ENCODE peak calls at places on chromosome 21, in nine cellular contexts. K, W, P, I, Y, C, N, X and B are unnamed samples.

GRCh38 chr21:25334046-25334730 is 273.1 kb downstream of the MRPL39 start:
- DNase-seq in C (no peak), K (no peak), I (no peak), Y (no peak), X (no peak), P (no peak), W (no peak), N (no peak), B (no peak)

GRCh38 chr21:16509466-16509865 is 779.7 kb downstream of the USP25 start:
- DNase-seq in N (no peak), K (no peak), I (no peak), Y (no peak), C (no peak), P (no peak), W (no peak), X (no peak), B (no peak)

GRCh38 chr21:17925000-17925610 is 105.9 kb upstream of the C21orf91 start:
- DNase-seq in I (peak; percentile 6), K (no peak), X (peak; percentile 47), C (peak; percentile 58), N (peak; percentile 71), W (peak; percentile 73), P (peak; percentile 76), Y (peak; percentile 61), B (peak; percentile 70)

GRCh38 chr21:27713159-27714109 is 746.5 kb upstream of the ADAMTS5 start:
- DNase-seq in N (no peak), X (no peak), Y (no peak), I (no peak), P (no peak), W (no peak), K (no peak), C (no peak), B (no peak)

GRCh38 chr21:38822754-38823374 is 17.1 kb downstream of the ETS2 start:
- DNase-seq in P (no peak), W (no peak), Y (no peak), K (no peak), I (no peak), N (no peak), C (no peak), X (no peak), B (no peak)

GRCh38 chr21:24729568-24729967 is 877.7 kb downstream of the MRPL39 start:
- DNase-seq in P (no peak), Y (no peak), I (no peak), X (no peak), N (no peak), K (no peak), C (no peak), W (no peak), B (no peak)

GRCh38 chr21:17921579-17922530 is 102.7 kb upstream of the C21orf91 start:
- DNase-seq in I (peak; percentile 33), P (no peak), X (peak; percentile 34), C (no peak), Y (no peak), K (no peak), W (no peak), N (peak; percentile 87), B (no peak)

GRCh38 chr21:27425574-27425973 is 458.7 kb upstream of the ADAMTS5 start:
- DNase-seq in N (peak; percentile 40), Y (no peak), P (no peak), C (no peak), X (no peak), I (peak; percentile 8), W (no peak), K (no peak), B (no peak)

GRCh38 chr21:39503138-39503762 is 51.5 kb downstream of the SH3BGR start:
- DNase-seq in I (no peak), Y (peak; percentile 14), C (no peak), K (no peak), W (no peak), X (no peak), P (no peak), N (no peak), B (no peak)

GRCh38 chr21:44982558-44983244 is 42.9 kb downstream of the SLX9 start:
- DNase-seq in P (no peak), I (no peak), X (peak; percentile 92), C (no peak), Y (no peak), N (peak; percentile 88), K (peak; percentile 46), W (no peak), B (no peak)
- TF ChIP-seq CTCF in P (no peak), I (no peak), X (no peak), C (no peak), Y (no peak), N (no peak), K (no peak), W (no peak), B (no peak)

GRCh38 chr21:36705679-36706481 is 7.0 kb downstream of the SIM2 start:
- DNase-seq in C (peak; percentile 30), N (no peak), W (no peak), I (no peak), Y (peak; percentile 48), K (no peak), X (no peak), P (no peak), B (peak; percentile 34)
- TF ChIP-seq CTCF in C (no peak), N (no peak), W (peak; percentile 23), I (no peak), Y (peak; percentile 32), K (no peak), X (peak; percentile 41), P (no peak), B (peak; percentile 13)

GRCh38 chr21:42676799-42677198 is 23.4 kb downstream of the PDE9A start:
- DNase-seq in W (no peak), I (no peak), P (no peak), Y (no peak), C (no peak), N (no peak), X (no peak), K (no peak), B (no peak)

GRCh38 chr21:42673633-42674328 is 20.4 kb downstream of the PDE9A start:
- DNase-seq in W (no peak), Y (no peak), N (no peak), P (no peak), K (no peak), X (no peak), I (no peak), C (no peak), B (no peak)

GRCh38 chr21:42672699-42673458 is 19.5 kb downstream of the PDE9A start:
- DNase-seq in I (no peak), X (peak; percentile 39), P (no peak), C (peak; percentile 73), K (no peak), Y (peak; percentile 70), W (no peak), N (peak; percentile 80), B (no peak)

GRCh38 chr21:42675403-42675802 is 22.0 kb downstream of the PDE9A start:
- DNase-seq in W (no peak), I (no peak), P (no peak), C (no peak), X (no peak), Y (no peak), N (no peak), K (no peak), B (no peak)

GRCh38 chr21:42674351-42674940 is 21.0 kb downstream of the PDE9A start:
- DNase-seq in P (no peak), W (no peak), N (peak; percentile 21), I (no peak), C (no peak), K (peak; percentile 75), Y (peak; percentile 96), X (no peak), B (no peak)
- TF ChIP-seq CTCF in P (no peak), W (no peak), N (no peak), I (no peak), C (no peak), K (no peak), Y (no peak), X (no peak), B (no peak)

GRCh38 chr21:22575165-22575584 is 1577.0 kb downstream of the NCAM2 start:
- DNase-seq in Y (peak; percentile 50), N (peak; percentile 0), C (no peak), K (no peak), I (no peak), P (peak; percentile 62), X (no peak), W (peak; percentile 48), B (no peak)
- TF ChIP-seq CTCF in Y (peak; percentile 52), N (peak; percentile 4), C (peak; percentile 26), K (peak; percentile 49), I (no peak), P (peak; percentile 73), X (peak; percentile 21), W (peak; percentile 45), B (no peak)

DNA sequence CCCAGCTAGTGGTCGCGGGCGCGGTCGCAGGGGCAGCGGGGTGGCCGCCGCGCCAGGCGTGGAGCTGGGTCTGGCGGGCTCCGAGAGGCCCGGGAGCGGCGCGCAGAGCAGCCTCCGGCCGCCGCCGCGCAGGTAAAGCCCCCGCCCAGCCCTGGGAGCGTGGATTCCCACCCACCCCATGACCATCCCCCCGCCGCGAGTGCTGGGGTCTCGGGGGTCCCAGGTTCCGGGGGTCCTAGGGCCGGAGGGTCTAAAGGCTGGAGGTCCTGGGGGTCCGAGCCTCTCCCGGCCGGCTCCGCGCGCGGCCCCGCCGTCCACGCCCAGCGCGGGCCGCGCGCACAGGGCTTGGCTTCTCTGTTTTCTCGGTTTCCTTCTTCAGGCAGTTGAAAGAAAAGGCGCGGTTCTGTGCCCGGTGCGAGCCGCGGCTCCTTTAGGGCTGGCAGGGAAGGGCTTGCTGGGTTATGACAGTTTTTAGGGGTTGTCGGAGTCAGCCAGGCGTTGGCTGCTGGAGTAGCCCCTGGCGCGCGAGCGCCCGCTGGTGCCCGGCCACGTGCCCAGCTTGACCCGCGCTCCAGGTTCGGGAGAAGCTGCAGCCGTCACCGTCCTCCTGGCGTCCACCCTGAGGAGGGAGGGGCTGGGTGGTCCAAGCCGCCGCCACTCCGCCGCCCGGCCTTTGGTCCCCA is 355 bp downstream of the LRRC3 start:
- DNase-seq in C (peak; percentile 86), Y (peak; percentile 31), X (no peak), K (peak; percentile 61), N (peak; percentile 26), P (no peak), W (no peak), I (no peak), B (peak; percentile 79)
- TF ChIP-seq CTCF in C (no peak), Y (no peak), X (peak; percentile 13), K (peak; percentile 26), N (peak; percentile 13), P (no peak), W (no peak), I (no peak), B (peak; percentile 41)

GRCh38 chr21:43979654-43980053 is 32.5 kb upstream of the TRAPPC10 start:
- DNase-seq in X (no peak), C (no peak), K (no peak), Y (no peak), I (no peak), N (no peak), W (no peak), P (no peak), B (no peak)
- TF ChIP-seq CTCF in X (peak; percentile 47), C (no peak), K (no peak), Y (no peak), I (no peak), N (peak; percentile 5), W (no peak), P (peak; percentile 43), B (no peak)